ENCODE peak calls at places on chromosomes 11 and 22, in six cellular contexts. B is activated CD4-positive, alpha-beta T cell treated with anti-CD3 and anti-CD28 coated beads for 24 hours; K is A549; P is CD4-positive, alpha-beta T cell; D is sigmoid colon; F is head of caudate nucleus. U is an unnamed sample.

GRCh38 chr22:19776433-19777031 is 16.0 kb downstream of the TBX1 start:
- DNase-seq in P (no peak), D (no peak), K (no peak), B (no peak), F (no peak), U (no peak)

GRCh38 chr11:280762-281485 is 2.7 kb downstream of the NLRP6 start:
- DNase-seq in K (no peak), D (peak; percentile 56), B (no peak), P (no peak), F (no peak), U (no peak)

GRCh38 chr11:119339581-119340334 is 925 bp downstream of the C1QTNF5 start:
- DNase-seq in K (no peak), D (peak; percentile 88), B (no peak), P (no peak), F (peak; percentile 89), U (no peak)

GRCh38 chr22:20644071-20644642 is 129.8 kb upstream of the SERPIND1 start:
- DNase-seq in D (no peak), P (no peak), F (peak; percentile 13), K (no peak), B (no peak), U (no peak)

GRCh38 chr22:36386351-36386899 is 1.3 kb downstream of the MYH9 start:
- DNase-seq in F (peak; percentile 40), B (peak; percentile 49), K (no peak), D (no peak), P (peak; percentile 19), U (no peak)

GRCh38 chr22:20083157-20083890 is 3.3 kb downstream of the DGCR8 start:
- DNase-seq in F (no peak), B (no peak), K (no peak), D (no peak), P (no peak), U (no peak)

GRCh38 chr22:49295465-49295743 is 532.3 kb downstream of the BRD1 start:
- DNase-seq in P (no peak), B (no peak), D (no peak), F (peak; percentile 3), K (no peak), U (no peak)

GRCh38 chr22:23608583-23608982 is 23.5 kb downstream of the DRICH1 start:
- DNase-seq in D (no peak), F (no peak), B (no peak), K (no peak), P (no peak), U (no peak)

GRCh38 chr22:18970180-18970947 is 34.3 kb upstream of the PRODH start:
- DNase-seq in K (peak; percentile 12), B (no peak), F (peak; percentile 52), D (no peak), P (no peak), U (no peak)

GRCh38 chr11:4916581-4916980 is 2.6 kb downstream of the OR51G2 start:
- DNase-seq in K (no peak), P (no peak), F (no peak), B (no peak), D (no peak), U (no peak)

GRCh38 chr11:44326615-44327475 is 16.9 kb upstream of the ALX4 start:
- DNase-seq in D (no peak), F (no peak), K (no peak), P (no peak), B (no peak), U (no peak)

GRCh38 chr11:103609117-103610066 is 427.0 kb upstream of the DDI1 start:
- DNase-seq in P (no peak), F (no peak), K (peak; percentile 25), B (no peak), D (no peak), U (no peak)

GRCh38 chr11:20164152-20164551 is 3.9 kb upstream of the DBX1 start:
- DNase-seq in P (no peak), K (no peak), F (no peak), B (no peak), D (no peak), U (no peak)

GRCh38 chr22:46433318-46433717 is 97.8 kb downstream of the TRMU start:
- DNase-seq in P (no peak), F (no peak), D (no peak), K (no peak), B (no peak), U (no peak)

GRCh38 chr11:126697937-126698336 is 302.6 kb downstream of the KIRREL3 start:
- DNase-seq in D (no peak), F (peak; percentile 31), B (no peak), K (no peak), P (no peak), U (no peak)

GRCh38 chr11:35313066-35313765 is 106.1 kb downstream of the SLC1A2 start:
- DNase-seq in K (no peak), D (no peak), B (no peak), P (no peak), F (no peak), U (no peak)

GRCh38 chr11:26271666-26272065 is 60.3 kb upstream of the ANO3 start:
- DNase-seq in P (no peak), D (no peak), B (no peak), F (no peak), K (no peak), U (no peak)

GRCh38 chr11:123640677-123641494 is 13.5 kb downstream of the SCN3B start:
- DNase-seq in F (peak; percentile 72), P (peak; percentile 38), K (peak; percentile 43), B (peak; percentile 38), D (no peak), U (peak; percentile 20)

GRCh38 chr11:126494831-126495230 is 139.3 kb downstream of the ST3GAL4 start:
- DNase-seq in F (no peak), P (no peak), K (no peak), B (no peak), D (peak; percentile 50), U (no peak)

GRCh38 chr22:43862074-43862881 is at the start of gene SULT4A1:
- DNase-seq in D (peak; percentile 62), P (no peak), K (no peak), B (no peak), F (peak; percentile 61), U (peak; percentile 30)

GRCh38 chr11:103202048-103202651 is 92.9 kb downstream of the DYNC2H1 start:
- DNase-seq in P (no peak), K (peak; percentile 7), D (no peak), F (no peak), B (no peak), U (no peak)

GRCh38 chr11:69962152-69962551 is 116.0 kb upstream of the ANO1 start:
- DNase-seq in F (no peak), K (peak; percentile 59), B (no peak), D (no peak), P (no peak), U (no peak)

GRCh38 chr11:68822546-68822945 is 19.2 kb downstream of the CPT1A start:
- DNase-seq in D (no peak), K (no peak), B (no peak), F (no peak), P (no peak), U (no peak)

GRCh38 chr22:42353883-42354727 is 78.1 kb downstream of the NFAM1 start:
- DNase-seq in B (no peak), K (no peak), F (no peak), D (no peak), P (no peak), U (no peak)

GRCh38 chr22:39498368-39498767 is 3.7 kb upstream of the MIEF1 start:
- DNase-seq in P (no peak), F (peak; percentile 54), D (no peak), K (no peak), B (no peak), U (no peak)

GRCh38 chr11:129968611-129969419 is 33.8 kb downstream of the PRDM10 start:
- DNase-seq in P (no peak), F (no peak), D (no peak), B (no peak), K (no peak), U (no peak)

GRCh38 chr22:44383652-44384562 is 71.2 kb upstream of the SHISAL1 start:
- DNase-seq in D (peak; percentile 32), F (no peak), B (no peak), K (no peak), P (no peak), U (no peak)

GRCh38 chr11:123624974-123625373 is 29.4 kb downstream of the SCN3B start:
- DNase-seq in B (no peak), P (no peak), K (no peak), F (no peak), D (no peak), U (no peak)

GRCh38 chr22:47291565-47292495 is 529.4 kb downstream of the TBC1D22A start:
- DNase-seq in F (peak; percentile 16), P (no peak), K (no peak), D (peak; percentile 46), B (no peak), U (no peak)

GRCh38 chr22:29798801-29799200 is 31.6 kb downstream of the UQCR10 start:
- DNase-seq in P (no peak), K (no peak), D (no peak), B (no peak), F (no peak), U (no peak)

GRCh38 chr22:44357296-44357961 is 44.7 kb upstream of the SHISAL1 start:
- DNase-seq in F (no peak), B (no peak), D (no peak), P (no peak), K (no peak), U (no peak)

GRCh38 chr11:75760710-75761493 is 7.7 kb upstream of the DGAT2 start:
- DNase-seq in D (no peak), F (no peak), B (no peak), P (no peak), K (no peak), U (no peak)

U was measured in Panc1.